ENCODE peak calls at places on chromosomes 16 and 17, in six cellular contexts. H is H9, E is trophoblast cell, M is IMR-90, N is neuronal stem cell, O is H1. G is an unnamed sample.

GRCh38 chr16:82605076-82605475 is 21.7 kb upstream of the CDH13 start:
- DNase-seq in H (no peak), E (no peak), O (no peak), M (no peak), N (no peak), G (no peak)

GRCh38 chr16:13999071-13999894 is 71.8 kb upstream of the MRTFB start:
- DNase-seq in O (no peak), H (no peak), E (no peak), M (no peak), N (no peak), G (no peak)

GRCh38 chr16:73033271-73033998 is 14.5 kb downstream of the ZFHX3 start:
- DNase-seq in H (peak; percentile 96), N (no peak), E (no peak), M (no peak), O (no peak), G (peak; percentile 63)

GRCh38 chr16:27951752-27952151 is 111.8 kb downstream of the GSG1L start:
- DNase-seq in M (peak; percentile 43), H (no peak), E (peak; percentile 71), O (no peak), N (no peak), G (no peak)

GRCh38 chr17:4600563-4600962 is 16.2 kb downstream of the SMTNL2 start:
- DNase-seq in H (peak; percentile 58), N (no peak), O (no peak), E (no peak), M (no peak), G (no peak)

GRCh38 chr16:74888227-74888862 is 96.6 kb downstream of the WDR59 start:
- DNase-seq in M (no peak), E (peak; percentile 35), O (no peak), N (no peak), H (no peak), G (no peak)

GRCh38 chr17:11747441-11747840 is 149.2 kb downstream of the DNAH9 start:
- DNase-seq in N (no peak), H (no peak), O (no peak), M (no peak), E (no peak), G (no peak)

GRCh38 chr16:56938664-56939513 is 6.9 kb downstream of the HERPUD1 start:
- DNase-seq in N (no peak), H (no peak), O (no peak), E (peak; percentile 24), M (no peak), G (no peak)

GRCh38 chr16:72427786-72428480 is 256.0 kb upstream of the PMFBP1 start:
- DNase-seq in H (no peak), N (no peak), E (no peak), M (no peak), O (no peak), G (no peak)

GRCh38 chr17:81837641-81838040 is 2.8 kb upstream of the PPP1R27 start:
- DNase-seq in M (peak; percentile 40), H (no peak), N (no peak), O (no peak), E (peak; percentile 88), G (peak; percentile 79)

GRCh38 chr17:82936768-82937171 is 96.9 kb upstream of the ZNF750 start:
- DNase-seq in M (no peak), N (no peak), E (no peak), O (no peak), H (no peak), G (no peak)

GRCh38 chr17:29909604-29910003 is 20.4 kb downstream of the SSH2 start:
- DNase-seq in N (no peak), O (no peak), H (no peak), E (peak; percentile 54), M (peak; percentile 52), G (no peak)

GRCh38 chr17:27609606-27610303 is 21.2 kb upstream of the LGALS9 start:
- DNase-seq in M (peak; percentile 27), E (no peak), H (peak; percentile 72), O (no peak), N (no peak), G (peak; percentile 33)

GRCh38 chr17:32756696-32757095 is 120.2 kb downstream of the MYO1D start:
- DNase-seq in E (no peak), O (no peak), M (no peak), N (no peak), H (no peak), G (no peak)

GRCh38 chr16:62940573-62940972 is 904.3 kb upstream of the CDH8 start:
- DNase-seq in N (no peak), M (no peak), H (no peak), E (no peak), O (no peak), G (no peak)

GRCh38 chr17:80856863-80857488 is 134.7 kb upstream of the CHMP6 start:
- DNase-seq in M (peak; percentile 15), N (no peak), O (no peak), E (no peak), H (no peak), G (no peak)

GRCh38 chr17:49414622-49415350 is at the start of gene PHB1:
- DNase-seq in E (peak; percentile 100), O (peak; percentile 95), M (peak; percentile 97), N (peak; percentile 96), H (peak; percentile 100), G (peak; percentile 99)

GRCh38 chr17:57645950-57646686 is 99.0 kb downstream of the CCDC182 start:
- DNase-seq in H (no peak), M (peak; percentile 34), O (no peak), N (no peak), E (peak; percentile 20), G (peak; percentile 68)

GRCh38 chr17:30421592-30421991 is 42.9 kb downstream of the CPD start:
- DNase-seq in M (no peak), E (no peak), N (no peak), O (no peak), H (no peak), G (no peak)

GRCh38 chr16:1884889-1885288 is 12.9 kb upstream of the MEIOB start:
- DNase-seq in E (peak; percentile 64), O (no peak), H (no peak), N (no peak), M (no peak), G (no peak)

GRCh38 chr17:75125984-75126383 is 5.6 kb downstream of the NT5C start:
- DNase-seq in H (peak; percentile 63), E (no peak), N (no peak), M (no peak), O (no peak), G (no peak)

GRCh38 chr16:6343157-6343556 is 989.5 kb upstream of the RBFOX1 start:
- DNase-seq in H (no peak), E (no peak), M (no peak), N (no peak), O (no peak), G (no peak)

GRCh38 chr17:52673791-52674190 is 515.3 kb upstream of the CA10 start:
- DNase-seq in H (no peak), M (no peak), N (no peak), E (peak; percentile 63), O (no peak), G (no peak)

DNA sequence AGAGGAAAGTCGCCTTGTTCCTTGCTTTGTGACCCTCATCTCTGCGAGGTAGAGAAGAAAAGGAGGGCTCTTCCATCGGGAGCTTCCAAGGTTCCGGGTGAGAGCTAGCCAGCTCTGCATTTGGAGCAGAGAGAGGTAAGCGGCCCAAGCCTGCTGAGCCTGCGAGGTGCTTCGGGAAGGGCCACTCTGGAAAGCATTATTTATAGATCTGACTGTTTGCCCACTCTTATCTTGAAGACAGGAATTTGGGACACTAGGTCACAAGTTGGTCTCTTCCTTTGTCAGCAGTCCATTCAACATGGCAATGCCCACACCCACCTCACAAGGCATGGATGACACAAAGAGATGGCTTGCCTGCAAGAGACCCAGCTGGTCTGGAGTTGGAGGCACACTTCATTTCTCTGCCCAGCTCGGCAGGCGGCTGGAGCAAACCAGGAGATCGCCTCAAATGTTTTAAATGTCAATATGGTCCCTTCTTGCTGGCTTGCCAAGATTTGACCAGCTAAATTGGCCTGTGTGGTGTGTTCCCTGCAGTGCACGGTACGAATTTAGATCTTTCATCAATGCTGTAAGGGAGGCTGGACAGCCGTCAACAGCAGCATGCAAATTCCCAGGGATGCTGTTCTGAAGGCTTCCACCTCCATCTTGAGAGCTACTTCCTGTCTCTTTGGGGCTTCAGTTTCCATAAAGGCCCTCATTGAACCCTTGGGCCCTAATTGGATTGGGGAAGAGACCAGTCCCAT is 19.5 kb downstream of the CBX4 start:
- DNase-seq in O (no peak), E (no peak), N (no peak), H (no peak), M (no peak), G (no peak)
- H3K27me3 ChIP-seq in O (peaks cover 63% of the 10 kb centered on the region), E (peaks cover 39% of the 10 kb centered on the region), N (peaks cover 21% of the 10 kb centered on the region), H (peaks cover 58% of the 10 kb centered on the region), M (peaks cover 62% of the 10 kb centered on the region), G (peaks cover 86% of the 10 kb centered on the region)

GRCh38 chr17:39687101-39687545 is 734 bp downstream of the PGAP3 start:
- DNase-seq in E (peak; percentile 74), O (no peak), N (no peak), H (no peak), M (no peak), G (no peak)

GRCh38 chr17:39687546-39688474 is at the start of gene PGAP3:
- DNase-seq in O (peak; percentile 85), H (peak; percentile 96), N (peak; percentile 87), E (peak; percentile 81), M (peak; percentile 89), G (peak; percentile 93)

GRCh38 chr17:39688475-39688835 is 598 bp upstream of the PGAP3 start:
- DNase-seq in M (peak; percentile 14), H (no peak), E (no peak), N (no peak), O (no peak), G (peak; percentile 26)

GRCh38 chr17:39684369-39685043 is 3.4 kb downstream of the PGAP3 start:
- DNase-seq in H (no peak), E (no peak), M (no peak), O (no peak), N (no peak), G (no peak)

DNA sequence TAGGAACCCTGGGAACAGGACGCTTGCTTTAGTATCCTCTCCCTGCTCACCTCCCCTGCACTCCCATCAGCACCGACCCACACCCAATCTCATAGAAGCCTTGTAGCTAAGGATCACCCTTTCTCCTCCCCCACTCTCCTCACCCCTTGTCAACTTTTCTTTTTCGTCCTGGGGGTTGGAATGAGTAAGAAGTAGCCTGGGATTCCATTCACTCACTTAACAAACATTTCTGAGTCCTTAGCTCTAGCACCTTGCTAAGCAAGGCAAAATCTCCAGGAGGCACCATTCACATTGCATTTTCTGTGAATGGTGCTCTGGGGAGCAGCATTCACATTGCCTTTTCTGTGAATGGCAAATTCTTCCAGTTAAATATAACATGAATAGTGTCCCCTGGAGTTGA is 1.1 kb upstream of the PGAP3 start:
- DNase-seq in M (no peak), H (peak; percentile 69), E (no peak), O (peak; percentile 73), N (no peak), G (no peak)
- H3K14ac ChIP-seq in M (peak overlapping the region; percentile 78), H (no peak overlapping the region), E (no peak overlapping the region), O (no peak overlapping the region), N (no peak overlapping the region), G (no peak overlapping the region)

GRCh38 chr17:45697076-45697475 is 87.0 kb upstream of the CRHR1 start:
- DNase-seq in H (no peak), O (no peak), M (no peak), N (no peak), E (no peak), G (no peak)
- H3K27me3 ChIP-seq in H (no peaks in the 10 kb centered on the region), O (no peaks in the 10 kb centered on the region), M (peaks cover 5% of the 10 kb centered on the region), N (no peaks in the 10 kb centered on the region), E (no peaks in the 10 kb centered on the region), G (peaks cover 53% of the 10 kb centered on the region)

GRCh38 chr16:59060212-59060611 is 326.1 kb upstream of the GOT2 start:
- DNase-seq in E (no peak), O (no peak), M (peak; percentile 84), N (no peak), H (no peak), G (peak; percentile 36)

GRCh38 chr16:59053911-59054310 is 319.8 kb upstream of the GOT2 start:
- DNase-seq in H (no peak), E (no peak), O (no peak), M (no peak), N (no peak), G (no peak)

GRCh38 chr16:59058261-59058660 is 324.1 kb upstream of the GOT2 start:
- DNase-seq in N (no peak), M (no peak), H (no peak), O (no peak), E (no peak), G (no peak)
- H3K14ac ChIP-seq in N (no peak overlapping the region), M (no peak overlapping the region), H (no peak overlapping the region), O (no peak overlapping the region), E (no peak overlapping the region), G (no peak overlapping the region)

G was measured in mesenchymal stem cell.